ENCODE peak calls at places on chromosomes 2 and 18, in ten cellular contexts. I is neural progenitor cell; O is stimulated activated CD4-positive, alpha-beta T cell treated with anti-CD3 and anti-CD28 coated beads, Interleukin-2, amount 100 ng/mL, for 24 hours; N is activated CD8-positive, alpha-beta memory T cell treated with anti-CD3 and anti-CD28 coated beads for 24 hours; A is H1; H is neural crest cell; L is SHP77; G is amniotic stem cell; M is AG04450; U is cerebellum. P is an unnamed sample.

GRCh38 chr2:235204923-235205322 is 253.1 kb downstream of the SH3BP4 start:
- DNase-seq in I (no peak), O (no peak), N (no peak), A (no peak), H (no peak), L (no peak), G (no peak), M (no peak), U (no peak), P (no peak)

GRCh38 chr2:8539743-8540551 is 141.9 kb upstream of the ID2 start:
- DNase-seq in I (peak), O (peak), N (peak), A (no peak), H (no peak), L (no peak), G (no peak), M (no peak), U (no peak), P (no peak)

GRCh38 chr2:68632026-68632425 is 11.4 kb upstream of the PROKR1 start:
- DNase-seq in I (no peak), O (no peak), N (no peak), A (no peak), H (no peak), L (no peak), G (no peak), M (no peak), U (no peak), P (peak)

GRCh38 chr18:62678847-62679535 is 36.4 kb upstream of the PHLPP1 start:
- DNase-seq in I (peak), O (no peak), N (no peak), A (no peak), H (no peak), L (no peak), G (no peak), M (no peak), U (peak), P (no peak)

GRCh38 chr18:3015203-3015590 is 2.3 kb upstream of the LPIN2 start:
- DNase-seq in I (no peak), O (no peak), N (no peak), A (no peak), H (no peak), L (no peak), G (no peak), M (peak), U (no peak), P (no peak)

GRCh38 chr18:48997985-48998831 is 47.4 kb upstream of the SMAD7 start:
- DNase-seq in I (peak), O (no peak), N (no peak), A (peak), H (no peak), L (no peak), G (peak), M (peak), U (peak), P (no peak)

GRCh38 chr2:56448403-56448998 is 264.7 kb downstream of the CCDC85A start:
- DNase-seq in I (no peak), O (no peak), N (no peak), A (no peak), H (no peak), L (no peak), G (no peak), M (no peak), U (no peak), P (no peak)

GRCh38 chr2:33375054-33375453 is 101.4 kb upstream of the RASGRP3 start:
- DNase-seq in I (no peak), O (no peak), N (no peak), A (no peak), H (no peak), L (no peak), G (no peak), M (no peak), U (no peak), P (no peak)

GRCh38 chr18:76679877-76680276 is 142.5 kb upstream of the ZNF236 start:
- DNase-seq in I (peak), O (no peak), N (no peak), A (no peak), H (no peak), L (peak), G (no peak), M (no peak), U (no peak), P (no peak)

GRCh38 chr2:189002079-189002478 is 27.9 kb downstream of the COL3A1 start:
- DNase-seq in I (no peak), O (no peak), N (no peak), A (no peak), H (no peak), L (no peak), G (peak), M (no peak), U (no peak), P (no peak)

GRCh38 chr2:176091329-176092258 is 927 bp upstream of the HOXD13 start:
- DNase-seq in I (no peak), O (no peak), N (peak), A (no peak), H (no peak), L (no peak), G (no peak), M (no peak), U (no peak), P (no peak)

GRCh38 chr2:29228276-29228675 is 113.1 kb downstream of the CLIP4 start:
- DNase-seq in I (no peak), O (no peak), N (no peak), A (no peak), H (no peak), L (no peak), G (no peak), M (no peak), U (no peak), P (no peak)

GRCh38 chr2:16508061-16508851 is 157.4 kb downstream of the CYRIA start:
- DNase-seq in I (peak), O (no peak), N (no peak), A (peak), H (peak), L (peak), G (no peak), M (no peak), U (peak), P (no peak)

GRCh38 chr2:240395448-240395847 is 40.0 kb upstream of the GPC1 start:
- DNase-seq in I (no peak), O (no peak), N (no peak), A (no peak), H (no peak), L (no peak), G (no peak), M (no peak), U (no peak), P (no peak)

GRCh38 chr2:14700753-14701152 is 68.2 kb downstream of the LRATD1 start:
- DNase-seq in I (no peak), O (no peak), N (no peak), A (no peak), H (no peak), L (no peak), G (no peak), M (peak), U (no peak), P (no peak)

GRCh38 chr2:144470334-144470733 is 49.6 kb downstream of the ZEB2 start:
- DNase-seq in I (no peak), O (no peak), N (no peak), A (no peak), H (no peak), L (no peak), G (no peak), M (no peak), U (no peak), P (no peak)

GRCh38 chr2:119240311-119241204 is 16.9 kb downstream of the STEAP3 start:
- DNase-seq in I (peak), O (no peak), N (no peak), A (no peak), H (no peak), L (peak), G (no peak), M (no peak), U (peak), P (peak)

GRCh38 chr2:127174977-127175376 is 45.1 kb downstream of the CYP27C1 start:
- DNase-seq in I (no peak), O (no peak), N (no peak), A (no peak), H (no peak), L (peak), G (no peak), M (no peak), U (no peak), P (no peak)

GRCh38 chr18:8229786-8230185 is 379.5 kb upstream of the RAB12 start:
- DNase-seq in I (no peak), O (no peak), N (no peak), A (no peak), H (no peak), L (no peak), G (no peak), M (no peak), U (no peak), P (no peak)

GRCh38 chr2:100397976-100398375 is 19.5 kb downstream of the CHST10 start:
- DNase-seq in I (no peak), O (no peak), N (no peak), A (no peak), H (no peak), L (no peak), G (no peak), M (no peak), U (no peak), P (no peak)

GRCh38 chr2:63048367-63049171 is 2.1 kb upstream of the OTX1 start:
- DNase-seq in I (peak), O (no peak), N (peak), A (no peak), H (peak), L (no peak), G (no peak), M (no peak), U (no peak), P (no peak)